ENCODE peak calls at places on chromosomes 7 and 10, in ten cellular contexts. X, I, C, P, A, H, E, G, D and W are unnamed samples.

GRCh38 chr7:141617280-141617679 is 66.1 kb downstream of the AGK start:
- DNase-seq in P (no peak), G (no peak), I (no peak), H (no peak), D (no peak), X (no peak), C (peak), A (no peak), E (no peak), W (no peak)

GRCh38 chr10:79021331-79021907 is 47.3 kb upstream of the ZMIZ1 start:
- DNase-seq in D (no peak), I (no peak), A (no peak), X (no peak), P (no peak), C (no peak), G (no peak), H (no peak), E (no peak), W (peak)

GRCh38 chr7:5620459-5620881 is 161.0 kb downstream of the RNF216 start:
- DNase-seq in E (peak), G (no peak), A (no peak), C (no peak), D (no peak), H (no peak), P (no peak), I (no peak), X (no peak), W (no peak)

GRCh38 chr7:98283127-98283886 is 1.8 kb downstream of the BRI3 start:
- DNase-seq in C (no peak), X (peak), G (no peak), H (no peak), D (peak), E (no peak), I (no peak), A (peak), P (peak), W (peak)

GRCh38 chr10:35480150-35480549 is 125.0 kb upstream of the GJD4 start:
- DNase-seq in D (no peak), X (no peak), C (no peak), P (no peak), E (no peak), G (no peak), I (no peak), A (no peak), H (no peak), W (no peak)

GRCh38 chr10:77251297-77252013 is 386.2 kb downstream of the KCNMA1 start:
- DNase-seq in A (peak), H (no peak), C (no peak), P (peak), X (peak), G (no peak), E (no peak), I (peak), D (no peak), W (no peak)

GRCh38 chr10:132302911-132303310 is 4.8 kb downstream of the STK32C start:
- DNase-seq in E (no peak), D (no peak), C (no peak), A (no peak), X (no peak), P (no peak), I (no peak), H (no peak), G (no peak), W (no peak)

GRCh38 chr10:119655566-119656001 is 4.4 kb downstream of the BAG3 start:
- DNase-seq in H (no peak), D (peak), E (peak), P (peak), C (no peak), G (no peak), A (peak), I (no peak), X (peak), W (peak)

GRCh38 chr7:40583653-40584424 is 449.0 kb downstream of the SUGCT start:
- DNase-seq in G (no peak), A (peak), D (no peak), E (no peak), I (no peak), C (no peak), P (peak), X (peak), H (no peak), W (peak)

GRCh38 chr7:157151626-157152339 is 13.1 kb downstream of the UBE3C start:
- DNase-seq in I (no peak), E (no peak), G (no peak), P (no peak), X (no peak), H (no peak), D (no peak), C (no peak), A (no peak), W (no peak)

GRCh38 chr7:92644406-92645113 is 54.4 kb upstream of the FAM133B start:
- DNase-seq in A (peak), H (no peak), D (no peak), E (no peak), X (peak), G (no peak), C (peak), I (peak), P (peak), W (peak)

GRCh38 chr10:128520191-128520815 is 394.1 kb upstream of the MKI67 start:
- DNase-seq in D (no peak), C (no peak), H (no peak), X (no peak), A (no peak), I (no peak), G (no peak), E (no peak), P (no peak), W (no peak)

GRCh38 chr7:124072603-124073324 is 39.9 kb upstream of the TMEM229A start:
- DNase-seq in X (peak), D (no peak), C (no peak), H (no peak), E (no peak), G (no peak), P (peak), I (no peak), A (peak), W (no peak)

GRCh38 chr7:108497082-108497725 is 28.7 kb downstream of the PNPLA8 start:
- DNase-seq in G (peak), H (peak), A (peak), D (peak), C (no peak), E (peak), X (peak), P (peak), I (peak), W (no peak)

GRCh38 chr7:100604976-100605911 is 3.1 kb downstream of the PCOLCE start:
- DNase-seq in E (peak), I (peak), H (no peak), G (no peak), A (no peak), D (no peak), P (no peak), X (no peak), C (no peak), W (no peak)

GRCh38 chr7:44141221-44141850 is at the start of gene MYL7:
- DNase-seq in A (no peak), P (no peak), C (no peak), E (no peak), H (no peak), X (no peak), D (no peak), I (peak), G (no peak), W (no peak)

GRCh38 chr7:27157717-27158431 is 1.4 kb upstream of the HOXA7 start:
- DNase-seq in E (no peak), G (no peak), X (no peak), P (no peak), H (no peak), C (no peak), A (no peak), I (no peak), D (no peak), W (no peak)

GRCh38 chr7:138833596-138833995 is 35.6 kb upstream of the ATP6V0A4 start:
- DNase-seq in X (no peak), E (no peak), H (no peak), I (no peak), A (no peak), G (no peak), C (no peak), P (no peak), D (no peak), W (no peak)

GRCh38 chr10:25017661-25018060 is 1.2 kb downstream of the THNSL1 start:
- DNase-seq in D (no peak), G (no peak), A (no peak), H (no peak), I (no peak), E (no peak), C (no peak), P (no peak), X (no peak), W (no peak)
- TF ChIP-seq CTCF in D (no peak), G (no peak), A (no peak), H (no peak), I (no peak), E (no peak), C (no peak), P (no peak), X (no peak), W (no peak)

GRCh38 chr10:129602938-129603520 is 136.0 kb downstream of the MGMT start:
- DNase-seq in A (no peak), G (no peak), D (no peak), P (no peak), I (no peak), H (no peak), C (no peak), X (no peak), E (no peak), W (no peak)
- H3K4me3 ChIP-seq in A (no peak), G (no peak), D (no peak), P (no peak), I (no peak), H (no peak), C (no peak), X (no peak), E (no peak), W (no peak)

DNA sequence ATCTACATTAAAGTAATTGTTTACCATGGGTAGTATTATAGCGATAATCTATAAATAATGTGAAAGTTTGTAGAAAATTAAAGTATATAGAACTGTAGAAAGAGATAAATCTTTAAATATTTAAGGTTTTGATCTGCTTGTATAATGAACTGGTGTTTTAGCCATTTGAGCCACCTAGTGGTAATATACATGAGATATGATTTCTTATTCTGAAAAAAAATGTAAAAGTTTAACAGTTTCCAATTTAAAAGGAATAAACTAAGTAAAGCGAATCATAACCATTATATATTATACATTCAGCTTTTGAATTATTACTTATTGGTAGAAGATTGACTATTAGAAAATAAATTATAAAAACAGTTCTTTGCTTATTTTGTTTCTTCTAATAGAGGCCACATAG is 91.2 kb downstream of the OTUD1 start:
- DNase-seq in D (no peak), P (peak), E (no peak), X (peak), I (no peak), C (no peak), A (peak), H (no peak), G (no peak), W (no peak)
- TF ChIP-seq CTCF in D (no peak), P (peak), E (no peak), X (peak), I (peak), C (peak), A (peak), H (peak), G (no peak), W (peak)

GRCh38 chr10:110007171-110007700 is 548 bp upstream of the ADD3 start:
- DNase-seq in E (no peak), D (peak), A (peak), I (no peak), P (no peak), C (no peak), X (peak), H (no peak), G (no peak), W (peak)

GRCh38 chr10:110006358-110007170 is 1.2 kb upstream of the ADD3 start:
- DNase-seq in E (peak), X (peak), I (peak), H (no peak), G (no peak), C (no peak), A (peak), P (peak), D (peak), W (peak)

GRCh38 chr10:110008518-110009339 is 945 bp downstream of the ADD3 start:
- DNase-seq in A (no peak), P (no peak), X (no peak), D (no peak), C (no peak), H (no peak), G (no peak), I (peak), E (peak), W (peak)

GRCh38 chr10:110005716-110006115 is 2.1 kb upstream of the ADD3 start:
- DNase-seq in H (no peak), P (peak), A (peak), E (peak), X (peak), I (peak), D (peak), C (peak), G (no peak), W (no peak)

GRCh38 chr10:110007701-110008517 is at the start of gene ADD3:
- DNase-seq in A (peak), P (peak), C (no peak), I (peak), D (peak), H (peak), X (peak), G (no peak), E (peak), W (peak)
- H3K4me3 ChIP-seq in A (peak), P (peak), C (peak), I (peak), D (peak), H (peak), X (peak), G (peak), E (peak), W (peak)

GRCh38 chr10:13356392-13356791 is 8.3 kb upstream of the SEPHS1 start:
- DNase-seq in E (no peak), P (no peak), G (no peak), C (no peak), I (no peak), A (no peak), D (no peak), H (no peak), X (no peak), W (no peak)

GRCh38 chr10:13352519-13352918 is 4.4 kb upstream of the SEPHS1 start:
- DNase-seq in G (no peak), H (no peak), D (no peak), E (no peak), X (no peak), I (peak), C (no peak), A (no peak), P (no peak), W (no peak)

GRCh38 chr10:13349776-13350274 is 1.7 kb upstream of the SEPHS1 start:
- DNase-seq in H (no peak), X (peak), P (peak), G (no peak), I (peak), E (peak), D (peak), A (peak), C (no peak), W (no peak)

GRCh38 chr10:13351340-13351915 is 3.3 kb upstream of the SEPHS1 start:
- DNase-seq in E (no peak), I (no peak), G (no peak), H (no peak), D (no peak), A (no peak), C (no peak), P (no peak), X (no peak), W (no peak)

DNA sequence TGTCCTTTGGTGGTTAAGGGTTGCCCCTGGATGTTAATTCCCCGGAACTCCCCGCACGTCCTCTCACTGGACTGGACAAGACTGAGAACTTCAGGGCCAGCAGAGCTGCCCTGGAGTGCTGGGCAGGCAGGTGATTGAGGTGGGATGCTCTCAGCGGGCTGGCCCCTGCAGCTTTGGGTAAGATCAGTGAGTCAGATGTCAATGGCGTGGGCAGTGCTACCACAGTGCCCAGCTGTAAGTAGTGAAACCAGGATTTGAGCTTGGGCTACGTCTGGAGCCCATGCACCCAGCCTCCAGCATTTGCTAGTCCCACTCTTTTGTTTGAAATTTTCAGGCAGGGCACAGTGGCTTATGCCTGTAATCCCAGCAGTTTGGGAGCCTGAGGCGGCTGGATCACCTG is 6.7 kb upstream of the SEPHS1 start:
- DNase-seq in H (no peak), E (no peak), X (no peak), D (no peak), A (no peak), G (no peak), P (no peak), I (no peak), C (no peak), W (no peak)
- TF ChIP-seq CTCF in H (no peak), E (no peak), X (no peak), D (no peak), A (no peak), G (no peak), P (no peak), I (no peak), C (no peak), W (no peak)

DNA sequence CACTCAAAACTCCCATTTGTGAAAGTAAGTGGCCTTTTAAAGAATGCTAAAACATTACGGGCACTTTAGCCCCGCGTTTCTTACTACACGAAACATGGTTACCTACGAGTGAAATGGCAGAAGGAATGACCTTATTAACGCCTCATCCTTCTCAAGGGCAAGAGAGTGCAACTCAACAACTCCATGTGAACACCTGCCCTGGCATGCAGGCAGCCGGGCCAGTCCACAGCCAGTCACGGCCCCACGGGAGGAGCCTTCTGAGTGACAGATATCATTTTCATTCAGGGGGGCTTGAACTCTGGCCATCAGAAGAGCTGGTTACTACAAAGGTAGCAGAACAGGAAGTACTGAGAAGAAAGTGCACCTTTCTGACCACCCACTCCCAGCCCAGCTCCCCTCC is 236.1 kb downstream of the PTPRN2 start:
- DNase-seq in I (no peak), D (no peak), X (no peak), P (no peak), H (no peak), E (no peak), G (no peak), C (no peak), A (no peak), W (no peak)
- H3K4me3 ChIP-seq in I (no peak), D (no peak), X (no peak), P (no peak), H (no peak), E (no peak), G (no peak), C (no peak), A (no peak), W (no peak)

DNA sequence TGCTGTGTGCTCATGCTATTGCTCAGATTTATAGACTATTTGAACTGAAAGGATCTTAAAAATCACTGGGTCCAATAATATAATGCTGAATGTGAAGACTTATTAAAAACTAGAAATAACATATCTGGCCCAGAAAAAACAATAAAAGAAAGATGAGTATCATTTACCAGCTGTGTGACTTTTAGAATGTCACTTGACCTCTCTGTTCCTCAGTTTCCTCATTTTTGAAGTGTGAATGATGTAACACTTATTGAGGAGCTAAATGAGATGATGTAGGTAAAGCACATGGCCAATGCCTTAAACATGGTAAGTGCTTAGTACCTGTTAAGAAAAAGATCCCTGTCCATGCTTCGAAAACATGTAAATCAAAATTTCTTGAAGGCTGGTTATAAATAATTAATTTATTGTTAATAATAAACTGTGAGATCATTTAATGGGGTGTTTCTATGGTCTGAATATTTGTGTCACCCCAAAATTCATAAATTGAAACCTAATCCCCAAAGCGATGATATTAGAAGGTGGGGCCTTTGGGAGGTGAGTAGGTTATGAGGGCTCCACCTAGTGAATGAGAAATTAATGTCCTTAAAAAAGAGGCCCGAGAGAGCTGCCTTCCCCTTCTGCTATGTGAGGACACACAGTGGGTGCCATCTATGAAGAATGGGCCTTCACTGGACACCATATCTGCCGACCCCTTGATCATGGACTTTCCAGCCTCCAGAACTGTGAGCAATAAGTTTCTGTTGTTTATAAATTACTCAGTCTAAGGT is 13.0 kb downstream of the DNTT start:
- DNase-seq in X (no peak), C (no peak), H (no peak), E (no peak), G (no peak), D (no peak), P (no peak), I (no peak), A (no peak), W (no peak)
- TF ChIP-seq CTCF in X (no peak), C (no peak), H (no peak), E (no peak), G (peak), D (no peak), P (no peak), I (no peak), A (no peak), W (no peak)

GRCh38 chr7:63925262-63925625 is 73.4 kb upstream of the ZNF722 start:
- DNase-seq in I (no peak), H (no peak), G (no peak), C (no peak), P (no peak), E (no peak), D (no peak), A (no peak), X (no peak), W (no peak)

GRCh38 chr7:63931057-63931600 is 67.5 kb upstream of the ZNF722 start:
- DNase-seq in E (no peak), P (no peak), H (no peak), C (no peak), A (no peak), D (no peak), I (no peak), X (no peak), G (no peak), W (no peak)

GRCh38 chr7:63927261-63927660 is 71.4 kb upstream of the ZNF722 start:
- DNase-seq in A (no peak), H (no peak), E (no peak), D (no peak), G (no peak), X (no peak), I (no peak), C (no peak), P (no peak), W (no peak)

GRCh38 chr7:63925626-63926460 is 72.8 kb upstream of the ZNF722 start:
- DNase-seq in P (no peak), I (no peak), A (peak), C (peak), H (no peak), G (peak), D (peak), X (peak), E (peak), W (peak)
- H3K4me3 ChIP-seq in P (no peak), I (no peak), A (no peak), C (peak), H (no peak), G (peak), D (peak), X (peak), E (peak), W (peak)